ENCODE peak calls at places on chromosomes 1 and 21, in six cellular contexts. Q, L, V, U, F and R are unnamed samples.

GRCh38 chr1:59225594-59225993 is 71.3 kb upstream of the FGGY start:
- DNase-seq in Q (no peak), L (no peak), V (no peak), U (no peak), F (no peak), R (no peak)

GRCh38 chr1:40309374-40310128 is 7.5 kb downstream of the COL9A2 start:
- DNase-seq in Q (no peak), L (no peak), V (no peak), U (no peak), F (no peak), R (peak; percentile 35)

GRCh38 chr1:173355281-173356031 is 121.7 kb upstream of the PRDX6 start:
- DNase-seq in Q (no peak), L (no peak), V (no peak), U (no peak), F (no peak), R (no peak)

GRCh38 chr21:34881894-34882371 is 167.2 kb downstream of the RUNX1 start:
- DNase-seq in Q (no peak), L (no peak), V (no peak), U (no peak), F (peak; percentile 77), R (no peak)

GRCh38 chr1:2545754-2546514 is 10.2 kb upstream of the TNFRSF14 start:
- DNase-seq in Q (peak; percentile 91), L (peak; percentile 92), V (peak; percentile 95), U (peak; percentile 93), F (peak; percentile 94), R (peak; percentile 93)

GRCh38 chr1:93692983-93693591 is 11.4 kb upstream of the BCAR3 start:
- DNase-seq in Q (no peak), L (no peak), V (no peak), U (peak; percentile 65), F (peak; percentile 88), R (no peak)

GRCh38 chr1:212749924-212750535 is 41.5 kb downstream of the NSL1 start:
- DNase-seq in Q (no peak), L (no peak), V (no peak), U (peak; percentile 47), F (peak; percentile 61), R (no peak)

GRCh38 chr1:88800382-88801051 is 90.8 kb downstream of the GTF2B start:
- DNase-seq in Q (no peak), L (peak; percentile 9), V (no peak), U (peak; percentile 33), F (no peak), R (peak; percentile 11)

GRCh38 chr1:209473023-209473422 is 110.5 kb upstream of the CAMK1G start:
- DNase-seq in Q (no peak), L (no peak), V (no peak), U (no peak), F (no peak), R (no peak)

GRCh38 chr1:53094533-53094919 is 32.5 kb downstream of the PODN start:
- DNase-seq in Q (no peak), L (peak; percentile 52), V (no peak), U (no peak), F (no peak), R (no peak)

GRCh38 chr1:53091841-53092645 is 30.0 kb downstream of the PODN start:
- DNase-seq in Q (peak; percentile 80), L (peak; percentile 67), V (no peak), U (no peak), F (no peak), R (peak; percentile 37)

GRCh38 chr1:53093451-53093754 is 31.4 kb downstream of the PODN start:
- DNase-seq in Q (no peak), L (no peak), V (no peak), U (no peak), F (no peak), R (no peak)

GRCh38 chr1:53093778-53094532 is 31.9 kb downstream of the PODN start:
- DNase-seq in Q (no peak), L (no peak), V (no peak), U (no peak), F (no peak), R (no peak)

DNA sequence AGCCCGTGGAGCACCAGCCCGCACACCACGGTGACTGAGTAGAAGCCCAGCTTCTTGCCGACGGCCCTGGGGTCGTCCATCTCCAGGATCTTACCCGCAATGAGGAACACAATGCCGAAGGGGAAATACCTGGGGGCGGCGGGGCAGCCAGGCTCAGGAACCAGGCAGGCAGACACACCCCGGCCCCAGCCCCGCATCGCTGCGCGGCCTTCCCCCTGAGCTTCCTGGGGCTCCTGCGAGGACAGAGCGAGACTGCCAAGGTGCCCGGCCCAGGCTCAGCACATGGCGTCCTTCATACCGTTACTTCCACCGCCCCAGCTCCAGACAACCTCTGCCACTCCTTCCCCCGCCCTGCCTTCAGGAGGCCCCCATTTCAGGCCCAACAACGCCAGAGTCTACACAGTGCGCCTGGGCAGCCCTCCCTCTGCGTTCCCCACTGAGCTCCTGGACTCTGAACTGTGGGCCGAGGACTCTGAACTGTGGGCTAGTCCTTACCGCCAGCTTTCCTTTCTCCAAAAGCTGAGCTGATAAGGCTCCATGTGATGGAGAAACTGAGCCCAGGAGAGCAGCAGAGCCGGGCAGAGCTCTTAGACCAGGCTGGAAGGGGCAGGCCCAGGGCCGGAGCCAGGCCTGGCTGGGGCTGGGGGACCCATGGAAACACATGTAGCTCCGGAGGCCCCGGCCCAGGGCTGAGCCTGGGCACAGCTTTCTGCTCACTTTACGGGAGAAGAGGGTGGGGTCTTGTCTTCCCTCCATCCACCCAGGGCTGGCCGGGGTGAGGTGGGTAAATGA is 30.8 kb downstream of the PODN start:
- DNase-seq in Q (no peak), L (no peak), V (no peak), U (no peak), F (no peak), R (no peak)
- H3K27ac ChIP-seq in Q (no peak overlapping the region), L (no peak overlapping the region), V (no peak overlapping the region), U (no peak overlapping the region), F (no peak overlapping the region), R (no peak overlapping the region)

DNA sequence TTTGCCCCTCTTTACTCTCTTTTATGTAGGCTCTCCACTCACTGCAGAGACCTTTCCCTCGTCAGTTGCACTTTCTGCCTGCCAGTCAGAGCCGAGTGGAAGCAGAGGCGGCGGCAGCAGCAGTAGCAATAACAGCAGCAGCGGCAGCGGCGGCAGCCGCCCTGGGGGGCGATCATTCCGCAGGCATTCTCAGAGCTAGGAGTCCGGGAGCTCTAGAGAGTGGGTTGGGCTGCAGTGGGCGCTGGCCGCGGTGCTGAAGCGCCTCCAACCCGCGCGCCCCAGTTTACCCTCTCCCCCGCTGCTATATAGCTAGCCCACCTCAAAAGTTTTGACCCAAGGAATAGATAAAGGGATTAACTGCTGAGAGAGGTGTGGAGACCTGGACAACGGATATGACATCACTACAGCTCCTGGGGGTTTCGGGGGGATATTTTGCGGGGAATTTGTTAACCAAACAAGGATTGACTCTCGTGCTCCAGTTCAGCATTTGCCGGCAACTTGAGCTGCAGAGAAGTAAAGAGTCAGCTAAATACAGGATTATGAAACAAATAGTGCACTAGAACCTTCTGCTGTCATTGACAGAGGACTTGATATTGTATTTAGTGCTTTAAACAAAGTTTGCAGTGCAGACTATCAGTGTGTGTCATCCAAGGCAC is at the start of gene OLFM3:
- DNase-seq in Q (no peak), L (no peak), V (no peak), U (no peak), F (peak; percentile 24), R (peak; percentile 15)
- H3K27ac ChIP-seq in Q (no peak within 1 kb of the TSS), L (no peak within 1 kb of the TSS), V (no peak within 1 kb of the TSS), U (no peak within 1 kb of the TSS), F (no peak within 1 kb of the TSS), R (no peak within 1 kb of the TSS)

GRCh38 chr1:234216116-234216703 is 157.0 kb upstream of the COA6 start:
- DNase-seq in Q (no peak), L (no peak), V (no peak), U (no peak), F (no peak), R (no peak)

GRCh38 chr1:234214911-234215892 is 158.1 kb upstream of the COA6 start:
- DNase-seq in Q (no peak), L (no peak), V (peak; percentile 13), U (no peak), F (peak; percentile 41), R (no peak)

GRCh38 chr1:234212764-234213406 is 160.4 kb upstream of the COA6 start:
- DNase-seq in Q (no peak), L (no peak), V (no peak), U (peak; percentile 15), F (peak; percentile 38), R (no peak)

GRCh38 chr1:234213576-234214128 is 159.6 kb upstream of the COA6 start:
- DNase-seq in Q (no peak), L (no peak), V (no peak), U (no peak), F (no peak), R (no peak)

DNA sequence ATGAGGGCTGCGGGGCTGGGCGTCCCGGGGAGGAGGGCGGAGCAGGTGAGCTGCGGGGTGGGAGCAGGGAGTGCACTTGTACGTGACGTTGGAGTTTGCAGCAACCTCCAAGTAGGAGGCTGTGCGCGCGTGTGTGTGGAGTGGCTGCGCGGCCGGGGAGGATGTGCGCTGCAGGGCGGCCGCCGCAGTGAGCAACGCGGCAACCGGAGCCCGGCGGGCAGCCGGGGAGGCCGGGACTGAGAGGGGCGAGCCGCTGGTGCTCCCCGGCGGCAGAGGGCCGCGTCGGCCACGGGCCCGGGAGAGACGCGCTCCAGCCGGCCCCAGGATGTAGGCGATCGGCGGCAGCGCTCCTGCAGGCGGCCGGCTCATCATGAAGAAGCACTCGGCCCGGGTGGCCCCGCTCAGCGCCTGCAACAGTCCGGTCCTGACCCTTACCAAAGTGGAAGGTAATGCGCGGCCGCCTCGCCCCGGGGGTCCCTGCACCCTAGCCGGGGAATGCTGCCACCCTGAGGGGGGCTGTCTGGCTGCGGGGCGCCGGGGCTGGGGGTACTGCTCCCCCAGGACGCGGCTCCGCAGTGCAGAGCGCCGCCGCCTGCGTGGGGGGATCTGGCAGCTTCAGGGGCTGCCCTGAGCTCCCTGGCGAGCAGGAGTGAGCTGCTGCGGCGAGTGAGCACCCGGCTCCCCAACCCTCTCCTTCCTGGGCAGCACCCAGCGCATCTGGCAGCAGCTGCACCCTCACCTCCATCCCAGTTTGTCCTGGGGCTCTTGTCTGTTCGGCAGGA is 158.9 kb upstream of the COA6 start:
- DNase-seq in Q (no peak), L (peak; percentile 13), V (peak; percentile 14), U (no peak), F (peak; percentile 36), R (peak; percentile 32)
- H3K27ac ChIP-seq in Q (no peak overlapping the region), L (no peak overlapping the region), V (no peak overlapping the region), U (no peak overlapping the region), F (no peak overlapping the region), R (no peak overlapping the region)

GRCh38 chr1:229298420-229298819 is 27.5 kb downstream of the RAB4A start:
- DNase-seq in Q (no peak), L (no peak), V (no peak), U (no peak), F (no peak), R (no peak)

GRCh38 chr1:229295745-229296144 is 24.8 kb downstream of the RAB4A start:
- DNase-seq in Q (no peak), L (peak; percentile 14), V (peak; percentile 64), U (no peak), F (no peak), R (no peak)

GRCh38 chr1:229297746-229298145 is 26.8 kb downstream of the RAB4A start:
- DNase-seq in Q (no peak), L (no peak), V (no peak), U (no peak), F (no peak), R (no peak)

GRCh38 chr1:229298887-229299503 is 28.1 kb downstream of the RAB4A start:
- DNase-seq in Q (no peak), L (no peak), V (no peak), U (no peak), F (no peak), R (no peak)

DNA sequence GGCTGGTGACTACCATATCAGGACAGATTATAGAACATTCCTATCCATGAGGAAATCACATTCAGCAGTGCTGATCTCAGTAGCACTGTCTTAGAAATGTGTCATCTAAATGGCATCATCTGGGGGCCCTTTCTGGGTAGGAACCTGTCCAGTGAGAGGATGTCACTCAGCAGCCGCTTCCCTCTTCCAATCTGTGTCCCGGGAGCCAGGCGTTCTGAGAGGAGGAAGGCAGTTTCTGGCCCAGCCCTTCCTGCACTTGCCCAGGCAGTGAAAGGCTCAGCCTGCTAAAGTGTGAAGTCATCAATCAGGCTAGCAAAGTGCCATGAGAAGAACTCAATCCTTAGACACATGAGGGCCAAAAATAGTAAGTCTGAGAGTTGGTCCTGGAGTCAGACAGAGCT is 25.6 kb downstream of the RAB4A start:
- DNase-seq in Q (peak; percentile 24), L (peak; percentile 18), V (no peak), U (no peak), F (peak; percentile 61), R (no peak)
- H3K27ac ChIP-seq in Q (peak overlapping the region; percentile 67), L (no peak overlapping the region), V (no peak overlapping the region), U (no peak overlapping the region), F (peak overlapping the region; percentile 62), R (no peak overlapping the region)